ENCODE peak calls at places on chromosomes 3 and 15, in four cellular contexts. R is fibroblast of lung, T is neural progenitor cell, U is endodermal cell. X is an unnamed sample.

GRCh38 chr15:99017322-99017701 is 9.7 kb upstream of the PGPEP1L start:
- DNase-seq in U (no peak), R (no peak), T (no peak), X (no peak)

GRCh38 chr3:194351952-194352536 is 916 bp upstream of the CPN2 start:
- DNase-seq in T (no peak), U (no peak), R (no peak), X (no peak)

GRCh38 chr15:100783760-100784492 is 95.7 kb upstream of the ALDH1A3 start:
- DNase-seq in U (peak), R (no peak), T (peak), X (peak)

GRCh38 chr3:159252274-159252673 is 450.4 kb downstream of the MFSD1 start:
- DNase-seq in T (no peak), R (no peak), U (no peak), X (no peak)

GRCh38 chr3:59254433-59254832 is 204.6 kb upstream of the CFAP20DC start:
- DNase-seq in R (no peak), T (no peak), U (no peak), X (no peak)

GRCh38 chr15:82832601-82833209 is 23.3 kb downstream of the WHAMM start:
- DNase-seq in T (no peak), R (peak), U (no peak), X (no peak)

GRCh38 chr3:196274585-196274984 is 12.9 kb downstream of the PCYT1A start:
- DNase-seq in R (no peak), T (no peak), U (no peak), X (no peak)

GRCh38 chr3:139745831-139746230 is 68.1 kb upstream of the NMNAT3 start:
- DNase-seq in U (peak), T (no peak), R (peak), X (no peak)

GRCh38 chr3:109478614-109479013 is 141.3 kb upstream of the DPPA4 start:
- DNase-seq in U (no peak), R (no peak), T (peak), X (no peak)

GRCh38 chr3:114079761-114080160 is 23.2 kb downstream of the QTRT2 start:
- DNase-seq in T (no peak), U (no peak), R (peak), X (no peak)

GRCh38 chr3:107969994-107970896 is 120.6 kb downstream of the CD47 start:
- DNase-seq in R (peak), T (no peak), U (no peak), X (no peak)

GRCh38 chr15:54917312-54917711 is 279.4 kb downstream of the RSL24D1 start:
- DNase-seq in R (no peak), T (no peak), U (no peak), X (no peak)

GRCh38 chr3:170076715-170077238 is 39.0 kb downstream of the GPR160 start:
- DNase-seq in R (peak), T (no peak), U (no peak), X (no peak)

GRCh38 chr3:149019581-149019980 is 28.2 kb downstream of the GYG1 start:
- DNase-seq in U (no peak), T (no peak), R (no peak), X (no peak)

GRCh38 chr3:120139140-120139539 is 44.9 kb upstream of the GSK3B start:
- DNase-seq in T (no peak), U (no peak), R (no peak), X (no peak)

GRCh38 chr3:120140098-120140742 is 46.0 kb upstream of the GSK3B start:
- DNase-seq in R (no peak), U (no peak), T (no peak), X (no peak)

GRCh38 chr3:120142236-120142635 is 48.0 kb upstream of the GSK3B start:
- DNase-seq in R (no peak), T (no peak), U (no peak), X (no peak)

GRCh38 chr3:120137548-120137947 is 43.3 kb upstream of the GSK3B start:
- DNase-seq in T (no peak), R (no peak), U (no peak), X (no peak)
- TF ChIP-seq CTCF in T (no peak), R (no peak), U (peak), X (no peak)

DNA sequence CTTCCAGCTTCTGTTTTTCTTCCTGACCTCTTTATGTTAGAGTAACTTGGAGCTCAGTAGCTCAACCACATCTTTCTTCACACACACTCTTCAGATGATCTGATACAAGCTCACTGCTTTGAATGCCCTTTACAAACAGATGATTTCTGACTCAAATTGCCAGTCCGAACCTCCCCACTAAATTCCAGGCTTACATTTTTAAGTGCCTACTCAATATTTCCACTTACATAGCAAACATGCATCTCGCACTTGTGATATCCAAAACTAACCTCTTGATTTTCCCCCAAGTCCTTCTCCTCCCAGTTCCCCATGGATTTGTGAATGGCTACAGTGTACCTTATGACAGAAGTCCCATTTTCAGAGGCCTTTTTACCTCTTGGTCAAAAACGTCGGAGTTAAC is 139.1 kb downstream of the GBE1 start:
- DNase-seq in R (no peak), T (no peak), U (no peak), X (no peak)
- H3K27ac ChIP-seq in R (no peak), T (no peak), U (no peak), X (no peak)

DNA sequence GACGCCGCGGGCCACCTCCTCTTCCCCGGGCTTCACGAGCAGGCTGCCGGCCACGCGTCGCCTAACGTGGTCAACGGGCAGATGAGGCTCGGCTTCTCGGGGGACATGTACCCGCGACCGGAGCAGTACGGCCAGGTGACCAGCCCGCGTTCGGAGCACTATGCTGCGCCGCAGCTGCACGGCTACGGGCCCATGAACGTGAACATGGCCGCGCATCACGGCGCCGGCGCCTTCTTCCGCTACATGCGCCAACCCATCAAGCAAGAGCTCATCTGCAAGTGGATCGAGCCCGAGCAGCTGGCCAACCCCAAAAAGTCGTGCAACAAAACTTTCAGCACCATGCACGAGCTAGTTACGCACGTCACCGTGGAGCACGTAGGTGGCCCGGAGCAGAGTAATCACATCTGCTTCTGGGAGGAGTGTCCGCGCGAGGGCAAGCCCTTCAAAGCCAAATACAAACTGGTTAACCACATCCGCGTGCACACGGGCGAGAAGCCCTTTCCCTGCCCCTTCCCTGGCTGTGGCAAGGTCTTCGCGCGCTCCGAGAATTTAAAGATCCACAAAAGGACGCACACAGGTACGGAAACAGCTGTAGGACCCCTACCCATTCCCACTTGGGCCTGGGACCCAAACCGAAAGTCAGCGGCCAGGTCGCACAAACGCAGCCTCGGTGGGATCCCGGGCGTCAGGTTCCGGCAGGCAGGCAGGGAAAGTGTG is 1.5 kb downstream of the ZIC1 start:
- DNase-seq in T (peak), U (peak), R (no peak), X (no peak)
- H3K4me3 ChIP-seq in T (no peak), U (peak), R (peak), X (peak)

DNA sequence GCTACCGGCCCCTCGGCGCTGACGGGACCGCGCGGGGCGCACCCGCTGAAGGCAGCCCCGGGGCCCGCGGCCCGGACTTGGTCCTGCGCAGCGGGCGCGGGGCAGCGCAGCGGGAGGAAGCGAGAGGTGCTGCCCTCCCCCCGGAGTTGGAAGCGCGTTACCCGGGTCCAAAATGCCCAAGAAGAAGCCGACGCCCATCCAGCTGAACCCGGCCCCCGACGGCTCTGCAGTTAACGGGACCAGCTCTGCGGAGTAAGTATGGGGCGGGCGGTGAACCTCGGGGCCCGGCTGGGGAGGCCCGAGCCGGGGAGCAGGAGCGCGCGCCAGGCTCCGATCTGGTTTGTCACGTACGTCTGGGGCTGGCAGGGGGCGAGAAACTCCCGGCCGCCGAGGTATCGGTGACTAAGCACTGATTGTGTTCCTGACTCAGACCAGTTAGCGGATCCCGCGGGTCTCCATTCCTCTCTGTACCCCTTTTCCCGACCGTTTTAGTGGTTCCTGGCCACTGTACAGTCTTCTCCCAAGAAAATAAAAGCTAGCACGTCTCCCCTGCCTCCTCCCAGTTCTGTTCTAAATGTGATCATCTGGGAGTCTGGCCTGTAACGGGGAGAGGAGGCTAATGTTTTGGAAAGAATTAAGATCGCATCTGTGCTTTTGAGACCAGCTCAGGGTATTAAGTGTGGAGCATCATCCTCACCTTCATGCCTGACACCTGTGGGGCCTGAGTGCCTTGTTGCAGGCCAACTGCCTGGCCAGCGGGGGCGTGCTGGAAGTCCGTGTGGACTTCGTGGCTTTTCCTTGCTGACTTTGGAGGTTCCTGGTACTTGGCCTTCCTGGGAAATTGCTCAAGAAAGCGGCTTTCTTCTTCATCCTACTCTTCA is 704 bp downstream of the MAP2K1 start:
- DNase-seq in T (peak), R (peak), U (peak), X (peak)
- TF ChIP-seq CTCF in T (peak), R (peak), U (peak), X (no peak)

GRCh38 chr3:69115731-69116130 is 6.7 kb downstream of the LMOD3 start:
- DNase-seq in R (peak), U (no peak), T (no peak), X (no peak)

GRCh38 chr3:69108813-69109212 is 13.6 kb downstream of the LMOD3 start:
- DNase-seq in R (no peak), T (no peak), U (no peak), X (no peak)

GRCh38 chr3:69113536-69113935 is 8.9 kb downstream of the LMOD3 start:
- DNase-seq in R (peak), T (no peak), U (no peak), X (no peak)

GRCh38 chr3:69107841-69108240 is 14.6 kb downstream of the LMOD3 start:
- DNase-seq in T (no peak), U (no peak), R (no peak), X (no peak)

GRCh38 chr3:69110941-69111546 is 11.4 kb downstream of the LMOD3 start:
- DNase-seq in U (no peak), T (no peak), R (no peak), X (no peak)
- H3K27ac ChIP-seq in U (no peak), T (no peak), R (no peak), X (no peak)